ENCODE peak calls at places on chromosomes 16 and 17, in seven cellular contexts. One of them, this sample, is unnamed. For H3K9me3, the result is how much of the 10 kb centered on the place peaks cover.

GRCh38 chr17:1147664-1148063 is 32.1 kb downstream of the ABR start:
- DNase-seq in RWPE2: no peak
- DNase-seq in T-helper 17 cell: no peak
- DNase-seq in psoas muscle: peak
- DNase-seq in tibial artery: no peak
- DNase-seq in A549: peak
- DNase-seq in suprapubic skin: no peak
- DNase-seq in this sample: no peak

GRCh38 chr17:10224592-10225195 is 26.3 kb upstream of the GAS7 start:
- DNase-seq in RWPE2: no peak
- DNase-seq in T-helper 17 cell: no peak
- DNase-seq in psoas muscle: no peak
- DNase-seq in tibial artery: no peak
- DNase-seq in A549: no peak
- DNase-seq in suprapubic skin: no peak
- DNase-seq in this sample: no peak

GRCh38 chr17:81336930-81337325 is 41.8 kb upstream of the SLC38A10 start:
- DNase-seq in RWPE2: no peak
- DNase-seq in T-helper 17 cell: no peak
- DNase-seq in psoas muscle: no peak
- DNase-seq in tibial artery: no peak
- DNase-seq in A549: no peak
- DNase-seq in suprapubic skin: no peak
- DNase-seq in this sample: no peak

GRCh38 chr16:66668777-66669444 is 27.6 kb downstream of the CMTM4 start:
- DNase-seq in RWPE2: no peak
- DNase-seq in T-helper 17 cell: no peak
- DNase-seq in psoas muscle: no peak
- DNase-seq in tibial artery: no peak
- DNase-seq in A549: no peak
- DNase-seq in suprapubic skin: no peak
- DNase-seq in this sample: no peak

GRCh38 chr16:59543641-59544040 is 809.5 kb upstream of the GOT2 start:
- DNase-seq in RWPE2: no peak
- DNase-seq in T-helper 17 cell: no peak
- DNase-seq in psoas muscle: no peak
- DNase-seq in tibial artery: no peak
- DNase-seq in A549: no peak
- DNase-seq in suprapubic skin: no peak
- DNase-seq in this sample: no peak

GRCh38 chr16:83100679-83101078 is 473.9 kb downstream of the CDH13 start:
- DNase-seq in RWPE2: peak
- DNase-seq in T-helper 17 cell: no peak
- DNase-seq in psoas muscle: no peak
- DNase-seq in tibial artery: no peak
- DNase-seq in A549: no peak
- DNase-seq in suprapubic skin: no peak
- DNase-seq in this sample: no peak

GRCh38 chr17:76296889-76297288 is 11.2 kb downstream of the QRICH2 start:
- DNase-seq in RWPE2: no peak
- DNase-seq in T-helper 17 cell: no peak
- DNase-seq in psoas muscle: no peak
- DNase-seq in tibial artery: no peak
- DNase-seq in A549: no peak
- DNase-seq in suprapubic skin: no peak
- DNase-seq in this sample: no peak

GRCh38 chr17:13884347-13884746 is 185.0 kb upstream of the COX10 start:
- DNase-seq in RWPE2: no peak
- DNase-seq in T-helper 17 cell: no peak
- DNase-seq in psoas muscle: no peak
- DNase-seq in tibial artery: no peak
- DNase-seq in A549: no peak
- DNase-seq in suprapubic skin: no peak
- DNase-seq in this sample: no peak

GRCh38 chr17:55663395-55663794 is 59.3 kb downstream of the TMEM100 start:
- DNase-seq in RWPE2: no peak
- DNase-seq in T-helper 17 cell: no peak
- DNase-seq in psoas muscle: no peak
- DNase-seq in tibial artery: no peak
- DNase-seq in A549: no peak
- DNase-seq in suprapubic skin: no peak
- DNase-seq in this sample: no peak

GRCh38 chr17:75009139-75009724 is 3.2 kb upstream of the MRPL58 start:
- DNase-seq in RWPE2: no peak
- DNase-seq in T-helper 17 cell: no peak
- DNase-seq in psoas muscle: no peak
- DNase-seq in tibial artery: no peak
- DNase-seq in A549: no peak
- DNase-seq in suprapubic skin: no peak
- DNase-seq in this sample: no peak

GRCh38 chr17:82272495-82273326 is 789 bp downstream of the CSNK1D start:
- DNase-seq in RWPE2: no peak
- DNase-seq in T-helper 17 cell: peak
- DNase-seq in psoas muscle: peak
- DNase-seq in tibial artery: peak
- DNase-seq in A549: peak
- DNase-seq in suprapubic skin: no peak
- DNase-seq in this sample: no peak

GRCh38 chr16:57185446-57185944 is 344 bp downstream of the PSME3IP1 start:
- DNase-seq in RWPE2: no peak
- DNase-seq in T-helper 17 cell: no peak
- DNase-seq in psoas muscle: peak
- DNase-seq in tibial artery: peak
- DNase-seq in A549: peak
- DNase-seq in suprapubic skin: peak
- DNase-seq in this sample: no peak

GRCh38 chr17:74805543-74805991 is 29.4 kb upstream of the NAT9 start:
- DNase-seq in RWPE2: no peak
- DNase-seq in T-helper 17 cell: no peak
- DNase-seq in psoas muscle: no peak
- DNase-seq in tibial artery: no peak
- DNase-seq in A549: no peak
- DNase-seq in suprapubic skin: no peak
- DNase-seq in this sample: no peak

GRCh38 chr16:81852347-81852746 is 73.3 kb downstream of the PLCG2 start:
- DNase-seq in RWPE2: no peak
- DNase-seq in T-helper 17 cell: no peak
- DNase-seq in psoas muscle: no peak
- DNase-seq in tibial artery: no peak
- DNase-seq in A549: no peak
- DNase-seq in suprapubic skin: no peak
- DNase-seq in this sample: no peak

GRCh38 chr17:14923981-14924380 is 341.1 kb downstream of the PMP22 start:
- DNase-seq in RWPE2: no peak
- DNase-seq in T-helper 17 cell: no peak
- DNase-seq in psoas muscle: no peak
- DNase-seq in tibial artery: no peak
- DNase-seq in A549: no peak
- DNase-seq in suprapubic skin: no peak
- DNase-seq in this sample: no peak

GRCh38 chr17:7261377-7262191 is 694 bp downstream of the CLDN7 start:
- DNase-seq in RWPE2: no peak
- DNase-seq in T-helper 17 cell: no peak
- DNase-seq in psoas muscle: no peak
- DNase-seq in tibial artery: no peak
- DNase-seq in A549: no peak
- DNase-seq in suprapubic skin: no peak
- DNase-seq in this sample: no peak

GRCh38 chr17:59762022-59762825 is 54.8 kb downstream of the VMP1 start:
- DNase-seq in RWPE2: no peak
- DNase-seq in T-helper 17 cell: no peak
- DNase-seq in psoas muscle: no peak
- DNase-seq in tibial artery: no peak
- DNase-seq in A549: no peak
- DNase-seq in suprapubic skin: no peak
- DNase-seq in this sample: no peak

DNA sequence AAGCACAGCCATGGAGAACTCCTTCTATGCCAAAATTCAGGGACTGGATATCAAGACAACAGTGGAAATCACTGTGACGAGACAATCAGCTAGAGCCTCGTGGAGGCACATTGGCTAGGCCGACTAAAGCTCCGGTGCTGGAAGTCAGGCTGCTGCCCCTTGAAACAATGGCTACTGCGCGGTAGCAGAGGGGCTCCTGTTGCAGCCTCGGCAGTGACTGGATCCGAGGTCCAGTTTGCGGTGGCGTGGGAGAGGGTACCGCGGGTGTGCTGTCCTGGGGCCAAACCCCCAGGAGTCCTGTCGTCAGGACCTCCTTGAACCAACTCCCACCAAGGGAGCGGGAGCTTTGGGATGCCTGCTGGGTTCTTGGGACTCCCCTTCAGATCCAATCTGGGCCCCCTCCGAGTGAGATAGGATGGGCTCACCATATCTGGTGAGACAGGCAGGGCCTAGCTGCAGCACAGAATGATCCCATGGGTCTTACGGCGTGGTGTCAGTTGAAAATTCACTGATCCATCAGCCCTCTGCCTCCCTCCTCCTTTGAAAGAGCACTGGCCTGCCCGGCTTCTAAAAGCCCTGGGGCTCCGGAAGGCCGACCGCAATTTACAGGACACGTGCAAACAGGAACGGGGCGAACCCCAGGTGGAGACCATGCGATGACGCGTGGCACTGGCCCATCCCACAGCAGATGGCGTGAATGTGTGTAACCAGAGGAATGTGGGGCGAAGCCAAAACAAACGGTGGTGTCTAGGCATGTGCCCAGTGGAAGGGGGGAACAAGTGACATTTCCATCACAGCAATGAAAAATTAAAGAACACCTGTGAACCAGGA is 15.8 kb upstream of the KCNJ18 start:
- DNase-seq in RWPE2: peak
- DNase-seq in T-helper 17 cell: no peak
- DNase-seq in psoas muscle: no peak
- DNase-seq in tibial artery: no peak
- DNase-seq in A549: no peak
- DNase-seq in suprapubic skin: peak
- DNase-seq in this sample: no peak
- H3K9me3 ChIP-seq in RWPE2: under half
- H3K9me3 ChIP-seq in T-helper 17 cell: under half
- H3K9me3 ChIP-seq in psoas muscle: under half
- H3K9me3 ChIP-seq in tibial artery: under half
- H3K9me3 ChIP-seq in A549: under half
- H3K9me3 ChIP-seq in suprapubic skin: under half
- H3K9me3 ChIP-seq in this sample: under half

GRCh38 chr16:31754998-31755615 is 118.5 kb upstream of the ZNF267 start:
- DNase-seq in RWPE2: no peak
- DNase-seq in T-helper 17 cell: no peak
- DNase-seq in psoas muscle: no peak
- DNase-seq in tibial artery: no peak
- DNase-seq in A549: no peak
- DNase-seq in suprapubic skin: no peak
- DNase-seq in this sample: no peak
- H3K9me3 ChIP-seq in RWPE2: under half
- H3K9me3 ChIP-seq in T-helper 17 cell: half or more
- H3K9me3 ChIP-seq in psoas muscle: half or more
- H3K9me3 ChIP-seq in tibial artery: half or more
- H3K9me3 ChIP-seq in A549: half or more
- H3K9me3 ChIP-seq in suprapubic skin: half or more
- H3K9me3 ChIP-seq in this sample: under half

GRCh38 chr16:75160386-75160785 is 12.1 kb downstream of the ZFP1 start:
- DNase-seq in RWPE2: no peak
- DNase-seq in T-helper 17 cell: no peak
- DNase-seq in psoas muscle: no peak
- DNase-seq in tibial artery: no peak
- DNase-seq in A549: no peak
- DNase-seq in suprapubic skin: no peak
- DNase-seq in this sample: no peak
- H3K9me3 ChIP-seq in RWPE2: under half
- H3K9me3 ChIP-seq in T-helper 17 cell: under half
- H3K9me3 ChIP-seq in psoas muscle: under half
- H3K9me3 ChIP-seq in tibial artery: under half
- H3K9me3 ChIP-seq in A549: half or more
- H3K9me3 ChIP-seq in suprapubic skin: under half
- H3K9me3 ChIP-seq in this sample: under half

DNA sequence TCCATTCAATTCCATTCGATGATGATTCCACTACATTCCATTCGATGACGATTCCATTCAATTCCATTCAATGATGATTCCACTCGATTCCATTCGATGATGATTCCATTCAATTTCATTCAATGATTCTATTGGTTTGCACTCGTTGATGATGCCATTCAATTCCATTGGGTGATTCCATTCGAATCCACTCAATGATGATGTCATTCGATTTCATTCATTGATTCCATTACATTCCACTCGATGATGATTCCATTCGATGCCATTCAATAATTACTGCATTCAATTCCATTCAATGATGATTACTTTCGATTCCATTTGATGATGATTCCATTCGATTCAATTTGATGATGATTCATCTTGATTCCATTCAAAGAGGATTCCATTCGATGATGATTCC is 1299.4 kb downstream of the TP53TG3F start:
- DNase-seq in RWPE2: no peak
- DNase-seq in T-helper 17 cell: no peak
- DNase-seq in psoas muscle: no peak
- DNase-seq in tibial artery: no peak
- DNase-seq in A549: no peak
- DNase-seq in suprapubic skin: no peak
- DNase-seq in this sample: no peak
- H3K9me3 ChIP-seq in RWPE2: under half
- H3K9me3 ChIP-seq in T-helper 17 cell: under half
- H3K9me3 ChIP-seq in psoas muscle: half or more
- H3K9me3 ChIP-seq in tibial artery: under half
- H3K9me3 ChIP-seq in A549: under half
- H3K9me3 ChIP-seq in suprapubic skin: under half
- H3K9me3 ChIP-seq in this sample: under half

DNA sequence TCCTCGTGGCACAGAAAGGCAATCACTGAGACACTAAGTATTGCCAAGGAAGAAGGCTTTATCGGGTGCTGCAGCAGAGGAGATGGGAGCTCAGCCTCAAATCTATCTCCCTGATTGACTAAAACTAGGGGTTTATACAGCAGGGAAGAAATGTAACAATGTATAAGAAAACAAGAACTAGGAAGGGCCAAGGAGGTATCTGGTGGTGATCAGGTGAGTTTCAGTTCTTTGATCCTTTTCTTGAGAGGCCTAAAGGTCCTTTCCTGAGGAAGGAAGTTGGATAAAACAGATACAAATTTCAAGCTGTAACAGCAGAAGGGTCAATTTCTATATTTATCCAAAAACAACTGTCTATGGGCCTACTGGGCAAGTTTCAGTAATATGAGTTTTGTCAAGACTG is 212.4 kb downstream of the COPRS start:
- DNase-seq in RWPE2: no peak
- DNase-seq in T-helper 17 cell: no peak
- DNase-seq in psoas muscle: no peak
- DNase-seq in tibial artery: no peak
- DNase-seq in A549: no peak
- DNase-seq in suprapubic skin: no peak
- DNase-seq in this sample: no peak
- H3K9me3 ChIP-seq in RWPE2: under half
- H3K9me3 ChIP-seq in T-helper 17 cell: under half
- H3K9me3 ChIP-seq in psoas muscle: under half
- H3K9me3 ChIP-seq in tibial artery: under half
- H3K9me3 ChIP-seq in A549: under half
- H3K9me3 ChIP-seq in suprapubic skin: under half
- H3K9me3 ChIP-seq in this sample: under half

DNA sequence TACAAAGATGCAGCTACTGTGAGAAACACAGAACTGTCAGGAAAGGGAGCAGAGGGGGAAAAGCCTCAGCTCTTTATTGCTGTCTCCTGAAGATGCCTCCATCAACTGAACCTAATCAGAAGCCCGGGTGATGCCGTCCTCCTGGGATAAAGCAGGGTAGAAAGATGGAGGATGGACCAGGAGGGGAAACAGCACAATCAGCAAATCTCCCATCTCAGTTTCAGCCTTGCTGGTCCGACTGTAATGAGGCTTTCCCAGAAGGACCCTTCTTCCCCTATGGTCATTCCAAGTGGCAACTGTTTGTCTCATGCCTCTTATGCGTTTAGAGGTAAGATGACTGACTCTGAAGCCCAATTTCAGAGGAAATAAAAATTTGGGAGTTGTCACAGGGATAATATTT is 24.3 kb downstream of the ZFP1 start:
- DNase-seq in RWPE2: no peak
- DNase-seq in T-helper 17 cell: no peak
- DNase-seq in psoas muscle: no peak
- DNase-seq in tibial artery: no peak
- DNase-seq in A549: no peak
- DNase-seq in suprapubic skin: no peak
- DNase-seq in this sample: no peak
- H3K9me3 ChIP-seq in RWPE2: half or more
- H3K9me3 ChIP-seq in T-helper 17 cell: under half
- H3K9me3 ChIP-seq in psoas muscle: half or more
- H3K9me3 ChIP-seq in tibial artery: half or more
- H3K9me3 ChIP-seq in A549: half or more
- H3K9me3 ChIP-seq in suprapubic skin: half or more
- H3K9me3 ChIP-seq in this sample: under half

This sample was measured in iPS DF 6.9.